ENCODE peak calls at places on chromosomes 2 and 18, in nine cellular contexts. One of them, this sample, is unnamed.

GRCh38 chr18:4455113-4455811 is at the start of gene DLGAP1:
- DNase-seq in RWPE2: peak; percentile 38
- DNase-seq in OCI-LY7: no peak
- DNase-seq in adrenal gland: peak; percentile 24
- DNase-seq in lower lobe of right lung: peak; percentile 72
- DNase-seq in psoas muscle: peak; percentile 73
- DNase-seq in fibroblast of lung: no peak
- DNase-seq in testis: peak; percentile 81
- DNase-seq in colonic mucosa: peak; percentile 49
- DNase-seq in this sample: peak; percentile 88

GRCh38 chr2:240997141-240997855 is 1.1 kb upstream of the SNED1 start:
- DNase-seq in RWPE2: peak; percentile 31
- DNase-seq in lower lobe of right lung: peak; percentile 50
- DNase-seq in adrenal gland: no peak
- DNase-seq in testis: peak; percentile 74
- DNase-seq in colonic mucosa: peak; percentile 29
- DNase-seq in fibroblast of lung: peak; percentile 83
- DNase-seq in OCI-LY7: no peak
- DNase-seq in psoas muscle: peak; percentile 76
- DNase-seq in this sample: no peak

GRCh38 chr2:210318491-210318890 is 3.5 kb upstream of the MYL1 start:
- DNase-seq in fibroblast of lung: no peak
- DNase-seq in colonic mucosa: no peak
- DNase-seq in adrenal gland: no peak
- DNase-seq in testis: no peak
- DNase-seq in OCI-LY7: no peak
- DNase-seq in lower lobe of right lung: no peak
- DNase-seq in RWPE2: no peak
- DNase-seq in psoas muscle: no peak
- DNase-seq in this sample: no peak

GRCh38 chr2:3174626-3175567 is 202.7 kb downstream of the EIPR1 start:
- DNase-seq in RWPE2: no peak
- DNase-seq in fibroblast of lung: no peak
- DNase-seq in lower lobe of right lung: peak; percentile 19
- DNase-seq in colonic mucosa: no peak
- DNase-seq in psoas muscle: no peak
- DNase-seq in OCI-LY7: no peak
- DNase-seq in adrenal gland: no peak
- DNase-seq in testis: no peak
- DNase-seq in this sample: peak; percentile 43

GRCh38 chr2:113877651-113878594 is 12.0 kb upstream of the ACTR3 start:
- DNase-seq in OCI-LY7: no peak
- DNase-seq in adrenal gland: no peak
- DNase-seq in RWPE2: no peak
- DNase-seq in psoas muscle: no peak
- DNase-seq in testis: no peak
- DNase-seq in colonic mucosa: no peak
- DNase-seq in fibroblast of lung: peak; percentile 77
- DNase-seq in lower lobe of right lung: no peak
- DNase-seq in this sample: no peak

GRCh38 chr2:241886840-241887447 is 17.4 kb downstream of the RTP5 start:
- DNase-seq in psoas muscle: peak; percentile 43
- DNase-seq in colonic mucosa: no peak
- DNase-seq in lower lobe of right lung: no peak
- DNase-seq in OCI-LY7: no peak
- DNase-seq in fibroblast of lung: no peak
- DNase-seq in RWPE2: no peak
- DNase-seq in testis: no peak
- DNase-seq in adrenal gland: no peak
- DNase-seq in this sample: no peak

GRCh38 chr2:85324639-85325465 is 2.9 kb downstream of the TGOLN2 start:
- DNase-seq in adrenal gland: peak; percentile 43
- DNase-seq in testis: peak; percentile 68
- DNase-seq in fibroblast of lung: peak; percentile 35
- DNase-seq in OCI-LY7: no peak
- DNase-seq in RWPE2: no peak
- DNase-seq in lower lobe of right lung: no peak
- DNase-seq in psoas muscle: no peak
- DNase-seq in colonic mucosa: peak; percentile 72
- DNase-seq in this sample: no peak

GRCh38 chr18:50218432-50219197 is 23.7 kb upstream of the MYO5B start:
- DNase-seq in fibroblast of lung: no peak
- DNase-seq in lower lobe of right lung: no peak
- DNase-seq in RWPE2: no peak
- DNase-seq in adrenal gland: peak; percentile 24
- DNase-seq in psoas muscle: no peak
- DNase-seq in OCI-LY7: peak; percentile 54
- DNase-seq in testis: peak; percentile 40
- DNase-seq in colonic mucosa: peak; percentile 50
- DNase-seq in this sample: no peak

GRCh38 chr2:121076501-121076820 is 208.5 kb downstream of the TFCP2L1 start:
- DNase-seq in fibroblast of lung: no peak
- DNase-seq in psoas muscle: no peak
- DNase-seq in RWPE2: no peak
- DNase-seq in lower lobe of right lung: no peak
- DNase-seq in colonic mucosa: no peak
- DNase-seq in testis: no peak
- DNase-seq in adrenal gland: no peak
- DNase-seq in OCI-LY7: no peak
- DNase-seq in this sample: no peak

GRCh38 chr2:121081701-121082100 is 203.3 kb downstream of the TFCP2L1 start:
- DNase-seq in OCI-LY7: no peak
- DNase-seq in adrenal gland: no peak
- DNase-seq in lower lobe of right lung: no peak
- DNase-seq in RWPE2: no peak
- DNase-seq in testis: no peak
- DNase-seq in psoas muscle: no peak
- DNase-seq in fibroblast of lung: no peak
- DNase-seq in colonic mucosa: no peak
- DNase-seq in this sample: no peak

GRCh38 chr2:121076885-121077549 is 208.0 kb downstream of the TFCP2L1 start:
- DNase-seq in adrenal gland: peak; percentile 65
- DNase-seq in testis: peak; percentile 89
- DNase-seq in psoas muscle: peak; percentile 81
- DNase-seq in fibroblast of lung: peak; percentile 23
- DNase-seq in RWPE2: no peak
- DNase-seq in lower lobe of right lung: peak; percentile 86
- DNase-seq in colonic mucosa: peak; percentile 78
- DNase-seq in OCI-LY7: peak; percentile 63
- DNase-seq in this sample: peak; percentile 87

GRCh38 chr2:121078869-121079268 is 206.1 kb downstream of the TFCP2L1 start:
- DNase-seq in fibroblast of lung: no peak
- DNase-seq in adrenal gland: no peak
- DNase-seq in psoas muscle: no peak
- DNase-seq in colonic mucosa: no peak
- DNase-seq in lower lobe of right lung: no peak
- DNase-seq in RWPE2: no peak
- DNase-seq in testis: no peak
- DNase-seq in OCI-LY7: no peak
- DNase-seq in this sample: no peak

DNA sequence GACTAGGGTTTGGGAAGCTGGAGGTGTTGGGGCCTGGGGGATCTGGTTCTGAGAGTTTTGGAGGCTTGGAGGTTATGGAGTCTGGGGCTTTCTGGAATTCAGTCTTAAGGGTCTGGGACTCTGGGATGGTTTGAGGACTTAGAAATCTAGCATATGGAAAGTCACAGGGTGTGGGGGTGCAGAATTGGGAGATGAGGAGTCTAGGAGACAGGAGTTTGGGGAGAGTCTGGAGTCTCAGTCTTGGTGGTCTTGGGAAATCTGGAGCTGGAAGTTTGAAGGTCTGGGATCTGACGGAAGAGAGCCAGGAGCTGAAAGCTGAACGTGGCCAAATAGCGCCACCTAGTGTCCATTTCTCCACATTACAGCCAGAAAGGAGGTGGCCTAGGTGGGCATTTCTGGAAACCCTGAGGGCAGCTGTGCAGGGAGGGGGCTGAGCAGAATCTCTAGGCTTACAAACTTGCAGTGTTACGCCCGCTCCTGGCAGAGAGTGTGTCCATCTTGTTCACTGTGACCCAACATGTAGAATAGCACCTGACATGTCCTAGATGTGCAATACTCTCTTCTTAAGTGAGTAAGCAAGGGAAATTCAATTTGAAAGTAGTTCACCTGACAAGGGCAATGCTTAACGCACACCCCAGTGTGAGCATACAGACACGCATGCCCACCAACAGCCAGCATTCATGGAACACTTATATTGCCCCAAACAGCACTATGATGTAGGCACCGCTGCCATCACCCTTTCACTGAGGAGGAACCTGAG is 204.8 kb downstream of the TFCP2L1 start:
- DNase-seq in testis: peak; percentile 82
- DNase-seq in OCI-LY7: peak; percentile 50
- DNase-seq in fibroblast of lung: peak; percentile 53
- DNase-seq in RWPE2: no peak
- DNase-seq in adrenal gland: peak; percentile 43
- DNase-seq in colonic mucosa: peak; percentile 68
- DNase-seq in psoas muscle: no peak
- DNase-seq in lower lobe of right lung: no peak
- DNase-seq in this sample: no peak
- H3K27ac ChIP-seq in testis: no peak overlapping the region
- H3K27ac ChIP-seq in OCI-LY7: no peak overlapping the region
- H3K27ac ChIP-seq in fibroblast of lung: no peak overlapping the region
- H3K27ac ChIP-seq in RWPE2: no peak overlapping the region
- H3K27ac ChIP-seq in adrenal gland: no peak overlapping the region
- H3K27ac ChIP-seq in colonic mucosa: no peak overlapping the region
- H3K27ac ChIP-seq in psoas muscle: no peak overlapping the region
- H3K27ac ChIP-seq in lower lobe of right lung: no peak overlapping the region
- H3K27ac ChIP-seq in this sample: no peak overlapping the region

GRCh38 chr2:161992526-161992925 is 81.5 kb downstream of the DPP4 start:
- DNase-seq in OCI-LY7: no peak
- DNase-seq in adrenal gland: no peak
- DNase-seq in lower lobe of right lung: no peak
- DNase-seq in RWPE2: no peak
- DNase-seq in testis: no peak
- DNase-seq in colonic mucosa: no peak
- DNase-seq in fibroblast of lung: no peak
- DNase-seq in psoas muscle: no peak
- DNase-seq in this sample: no peak

GRCh38 chr2:161990741-161991140 is 83.3 kb downstream of the DPP4 start:
- DNase-seq in RWPE2: no peak
- DNase-seq in testis: no peak
- DNase-seq in OCI-LY7: no peak
- DNase-seq in colonic mucosa: no peak
- DNase-seq in lower lobe of right lung: no peak
- DNase-seq in psoas muscle: no peak
- DNase-seq in fibroblast of lung: peak; percentile 93
- DNase-seq in adrenal gland: no peak
- DNase-seq in this sample: no peak

GRCh38 chr2:161990036-161990435 is 84.0 kb downstream of the DPP4 start:
- DNase-seq in psoas muscle: no peak
- DNase-seq in OCI-LY7: no peak
- DNase-seq in testis: no peak
- DNase-seq in lower lobe of right lung: no peak
- DNase-seq in fibroblast of lung: no peak
- DNase-seq in colonic mucosa: no peak
- DNase-seq in RWPE2: no peak
- DNase-seq in adrenal gland: no peak
- DNase-seq in this sample: no peak

GRCh38 chr2:161994766-161995165 is 79.2 kb downstream of the DPP4 start:
- DNase-seq in colonic mucosa: no peak
- DNase-seq in psoas muscle: no peak
- DNase-seq in RWPE2: no peak
- DNase-seq in testis: no peak
- DNase-seq in OCI-LY7: no peak
- DNase-seq in lower lobe of right lung: no peak
- DNase-seq in adrenal gland: no peak
- DNase-seq in fibroblast of lung: no peak
- DNase-seq in this sample: no peak

DNA sequence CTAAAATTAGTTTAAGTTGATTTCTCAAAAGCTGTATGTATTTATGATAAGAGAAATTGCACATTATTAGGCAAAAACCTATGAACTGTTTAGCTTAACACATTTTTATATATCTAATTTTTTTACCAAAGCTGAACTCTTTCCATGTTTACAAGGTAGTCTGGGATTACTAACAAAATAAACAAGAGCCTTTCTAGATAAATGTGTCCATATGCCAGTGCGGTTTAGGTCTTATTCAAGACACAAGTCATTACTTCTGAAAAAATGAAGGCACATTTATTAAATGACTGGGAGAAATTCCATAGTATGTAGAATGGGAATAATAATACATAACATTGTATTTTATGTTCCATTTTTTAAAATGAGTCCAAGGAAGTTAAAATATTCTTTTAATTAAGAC is 82.0 kb downstream of the DPP4 start:
- DNase-seq in psoas muscle: no peak
- DNase-seq in fibroblast of lung: no peak
- DNase-seq in lower lobe of right lung: no peak
- DNase-seq in testis: no peak
- DNase-seq in OCI-LY7: no peak
- DNase-seq in adrenal gland: no peak
- DNase-seq in RWPE2: no peak
- DNase-seq in colonic mucosa: no peak
- DNase-seq in this sample: no peak
- H3K27ac ChIP-seq in psoas muscle: no peak overlapping the region
- H3K27ac ChIP-seq in fibroblast of lung: no peak overlapping the region
- H3K27ac ChIP-seq in lower lobe of right lung: no peak overlapping the region
- H3K27ac ChIP-seq in testis: no peak overlapping the region
- H3K27ac ChIP-seq in OCI-LY7: no peak overlapping the region
- H3K27ac ChIP-seq in adrenal gland: no peak overlapping the region
- H3K27ac ChIP-seq in RWPE2: no peak overlapping the region
- H3K27ac ChIP-seq in colonic mucosa: no peak overlapping the region
- H3K27ac ChIP-seq in this sample: no peak overlapping the region

GRCh38 chr2:5825686-5826085 is 133.5 kb downstream of the SOX11 start:
- DNase-seq in RWPE2: no peak
- DNase-seq in lower lobe of right lung: no peak
- DNase-seq in testis: no peak
- DNase-seq in colonic mucosa: no peak
- DNase-seq in fibroblast of lung: no peak
- DNase-seq in adrenal gland: no peak
- DNase-seq in OCI-LY7: peak; percentile 11
- DNase-seq in psoas muscle: no peak
- DNase-seq in this sample: no peak
- H3K27ac ChIP-seq in RWPE2: no peak overlapping the region
- H3K27ac ChIP-seq in lower lobe of right lung: no peak overlapping the region
- H3K27ac ChIP-seq in testis: no peak overlapping the region
- H3K27ac ChIP-seq in colonic mucosa: no peak overlapping the region
- H3K27ac ChIP-seq in fibroblast of lung: no peak overlapping the region
- H3K27ac ChIP-seq in adrenal gland: no peak overlapping the region
- H3K27ac ChIP-seq in OCI-LY7: no peak overlapping the region
- H3K27ac ChIP-seq in psoas muscle: no peak overlapping the region
- H3K27ac ChIP-seq in this sample: no peak overlapping the region

DNA sequence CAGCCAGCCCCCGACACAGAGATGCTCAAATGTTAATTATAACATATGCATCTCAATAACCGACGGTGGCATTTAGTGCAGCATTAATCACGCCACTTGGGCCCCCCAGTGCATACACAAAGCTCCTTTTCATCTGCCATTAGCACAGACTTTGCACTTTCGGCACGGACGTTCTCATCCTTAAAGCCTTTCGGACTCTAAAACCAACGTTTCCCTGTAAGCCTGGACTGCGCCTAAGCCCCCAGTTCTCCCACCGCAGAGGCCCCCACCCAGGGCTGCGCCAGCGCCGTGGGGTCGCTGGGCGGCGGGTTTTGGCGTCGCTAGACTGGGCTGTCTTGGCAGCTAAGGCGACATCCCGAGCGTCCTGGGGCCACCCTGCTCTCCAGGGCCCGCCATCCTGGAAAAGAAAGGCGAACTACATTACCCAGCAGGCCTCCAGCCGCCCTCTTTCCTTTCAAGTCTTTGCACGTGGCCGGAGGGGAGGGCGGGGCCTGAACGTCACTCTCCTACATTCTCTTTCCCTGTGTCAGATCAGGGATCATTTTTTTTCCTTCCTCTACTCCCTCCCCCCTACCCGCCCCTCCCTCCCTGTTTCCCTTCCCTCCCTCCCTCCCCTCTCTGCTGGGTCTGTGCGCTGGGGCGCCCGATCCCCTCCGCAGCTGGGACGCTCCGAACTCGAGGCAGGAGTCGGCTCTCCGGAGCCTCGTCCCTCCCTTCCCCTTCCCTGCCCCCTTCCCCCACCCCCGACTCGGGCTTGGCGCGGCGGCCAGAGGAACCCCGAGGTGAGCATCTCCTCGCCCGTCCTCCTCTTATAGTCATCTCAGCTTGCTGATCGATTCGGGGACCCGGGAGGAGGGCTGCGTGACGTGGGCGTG is at the start of gene CTIF:
- DNase-seq in OCI-LY7: no peak
- DNase-seq in adrenal gland: peak; percentile 99
- DNase-seq in RWPE2: peak; percentile 96
- DNase-seq in lower lobe of right lung: peak; percentile 97
- DNase-seq in psoas muscle: peak; percentile 97
- DNase-seq in fibroblast of lung: peak; percentile 97
- DNase-seq in colonic mucosa: peak; percentile 97
- DNase-seq in testis: peak; percentile 99
- DNase-seq in this sample: peak; percentile 96
- H3K27ac ChIP-seq in OCI-LY7: no peak within 1 kb of the TSS
- H3K27ac ChIP-seq in adrenal gland: peak within 1 kb of the TSS; percentile 88
- H3K27ac ChIP-seq in RWPE2: peak within 1 kb of the TSS; percentile 84
- H3K27ac ChIP-seq in lower lobe of right lung: peak within 1 kb of the TSS; percentile 89
- H3K27ac ChIP-seq in psoas muscle: peak within 1 kb of the TSS; percentile 95
- H3K27ac ChIP-seq in fibroblast of lung: peak within 1 kb of the TSS; percentile 93
- H3K27ac ChIP-seq in colonic mucosa: peak within 1 kb of the TSS; percentile 34
- H3K27ac ChIP-seq in testis: peak within 1 kb of the TSS; percentile 93
- H3K27ac ChIP-seq in this sample: peak within 1 kb of the TSS; percentile 76